ENCODE peak calls at places on chromosome 6, in nine cellular contexts. One of them, this sample, is unnamed. For H3K27me3 and H3K9me3, the result is how much of the 10 kb centered on the place peaks cover.

GRCh38 chr6:142883011-142883410 is 62.0 kb downstream of the HIVEP2 start:
- DNase-seq in adrenal gland: no peak
- DNase-seq in GM23248: peak
- DNase-seq in IMR-90: peak
- DNase-seq in heart right ventricle: no peak
- DNase-seq in CD4-positive, alpha-beta memory T cell: no peak
- DNase-seq in sigmoid colon: no peak
- DNase-seq in CD8-positive, alpha-beta memory T cell: no peak
- DNase-seq in cardiac muscle cell: no peak
- DNase-seq in this sample: no peak

GRCh38 chr6:6891074-6891754 is 216.5 kb upstream of the RREB1 start:
- DNase-seq in adrenal gland: no peak
- DNase-seq in GM23248: no peak
- DNase-seq in IMR-90: no peak
- DNase-seq in heart right ventricle: no peak
- DNase-seq in CD4-positive, alpha-beta memory T cell: no peak
- DNase-seq in sigmoid colon: no peak
- DNase-seq in CD8-positive, alpha-beta memory T cell: no peak
- DNase-seq in cardiac muscle cell: no peak
- DNase-seq in this sample: no peak

GRCh38 chr6:118785601-118786000 is 108.4 kb upstream of the ASF1A start:
- DNase-seq in adrenal gland: no peak
- DNase-seq in GM23248: no peak
- DNase-seq in IMR-90: no peak
- DNase-seq in heart right ventricle: no peak
- DNase-seq in CD4-positive, alpha-beta memory T cell: no peak
- DNase-seq in sigmoid colon: no peak
- DNase-seq in CD8-positive, alpha-beta memory T cell: no peak
- DNase-seq in cardiac muscle cell: no peak
- DNase-seq in this sample: no peak

GRCh38 chr6:36358235-36358915 is 21.7 kb upstream of the BNIP5 start:
- DNase-seq in adrenal gland: no peak
- DNase-seq in GM23248: no peak
- DNase-seq in IMR-90: peak
- DNase-seq in heart right ventricle: no peak
- DNase-seq in CD4-positive, alpha-beta memory T cell: no peak
- DNase-seq in sigmoid colon: no peak
- DNase-seq in CD8-positive, alpha-beta memory T cell: no peak
- DNase-seq in cardiac muscle cell: no peak
- DNase-seq in this sample: no peak

GRCh38 chr6:166078294-166078693 is 89.4 kb downstream of the TBXT start:
- DNase-seq in adrenal gland: no peak
- DNase-seq in GM23248: peak
- DNase-seq in IMR-90: peak
- DNase-seq in heart right ventricle: no peak
- DNase-seq in CD4-positive, alpha-beta memory T cell: no peak
- DNase-seq in sigmoid colon: no peak
- DNase-seq in CD8-positive, alpha-beta memory T cell: no peak
- DNase-seq in cardiac muscle cell: no peak
- DNase-seq in this sample: no peak

GRCh38 chr6:52672422-52673025 is 1.6 kb downstream of the TMEM14A start:
- DNase-seq in adrenal gland: no peak
- DNase-seq in GM23248: peak
- DNase-seq in IMR-90: peak
- DNase-seq in heart right ventricle: no peak
- DNase-seq in CD4-positive, alpha-beta memory T cell: no peak
- DNase-seq in sigmoid colon: no peak
- DNase-seq in CD8-positive, alpha-beta memory T cell: no peak
- DNase-seq in cardiac muscle cell: no peak
- DNase-seq in this sample: no peak

GRCh38 chr6:131728296-131728939 is 17.6 kb upstream of the CTAGE9 start:
- DNase-seq in adrenal gland: no peak
- DNase-seq in GM23248: peak
- DNase-seq in IMR-90: peak
- DNase-seq in heart right ventricle: no peak
- DNase-seq in CD4-positive, alpha-beta memory T cell: no peak
- DNase-seq in sigmoid colon: no peak
- DNase-seq in CD8-positive, alpha-beta memory T cell: no peak
- DNase-seq in cardiac muscle cell: no peak
- DNase-seq in this sample: no peak

GRCh38 chr6:160520043-160520904 is 143.8 kb downstream of the LPA start:
- DNase-seq in adrenal gland: peak
- DNase-seq in GM23248: peak
- DNase-seq in IMR-90: peak
- DNase-seq in heart right ventricle: peak
- DNase-seq in CD4-positive, alpha-beta memory T cell: peak
- DNase-seq in sigmoid colon: peak
- DNase-seq in CD8-positive, alpha-beta memory T cell: peak
- DNase-seq in cardiac muscle cell: peak
- DNase-seq in this sample: peak

GRCh38 chr6:10269814-10270472 is 144.9 kb downstream of the TFAP2A start:
- DNase-seq in adrenal gland: no peak
- DNase-seq in GM23248: peak
- DNase-seq in IMR-90: no peak
- DNase-seq in heart right ventricle: no peak
- DNase-seq in CD4-positive, alpha-beta memory T cell: no peak
- DNase-seq in sigmoid colon: no peak
- DNase-seq in CD8-positive, alpha-beta memory T cell: no peak
- DNase-seq in cardiac muscle cell: no peak
- DNase-seq in this sample: peak

GRCh38 chr6:145633981-145634627 is 101.2 kb downstream of the EPM2A start:
- DNase-seq in adrenal gland: peak
- DNase-seq in GM23248: peak
- DNase-seq in IMR-90: peak
- DNase-seq in heart right ventricle: peak
- DNase-seq in CD4-positive, alpha-beta memory T cell: peak
- DNase-seq in sigmoid colon: peak
- DNase-seq in CD8-positive, alpha-beta memory T cell: peak
- DNase-seq in cardiac muscle cell: peak
- DNase-seq in this sample: peak

GRCh38 chr6:43809417-43810305 is 39.6 kb downstream of the VEGFA start:
- DNase-seq in adrenal gland: no peak
- DNase-seq in GM23248: peak
- DNase-seq in IMR-90: peak
- DNase-seq in heart right ventricle: no peak
- DNase-seq in CD4-positive, alpha-beta memory T cell: no peak
- DNase-seq in sigmoid colon: peak
- DNase-seq in CD8-positive, alpha-beta memory T cell: no peak
- DNase-seq in cardiac muscle cell: no peak
- DNase-seq in this sample: no peak

GRCh38 chr6:47034919-47035318 is 7.2 kb downstream of the ADGRF1 start:
- DNase-seq in adrenal gland: peak
- DNase-seq in GM23248: peak
- DNase-seq in IMR-90: peak
- DNase-seq in heart right ventricle: no peak
- DNase-seq in CD4-positive, alpha-beta memory T cell: no peak
- DNase-seq in sigmoid colon: no peak
- DNase-seq in CD8-positive, alpha-beta memory T cell: no peak
- DNase-seq in cardiac muscle cell: peak
- DNase-seq in this sample: no peak

GRCh38 chr6:72841195-72841594 is 219.3 kb downstream of the KCNQ5 start:
- DNase-seq in adrenal gland: no peak
- DNase-seq in GM23248: no peak
- DNase-seq in IMR-90: no peak
- DNase-seq in heart right ventricle: no peak
- DNase-seq in CD4-positive, alpha-beta memory T cell: no peak
- DNase-seq in sigmoid colon: no peak
- DNase-seq in CD8-positive, alpha-beta memory T cell: no peak
- DNase-seq in cardiac muscle cell: no peak
- DNase-seq in this sample: no peak
- H3K27me3 ChIP-seq in adrenal gland: under half
- H3K27me3 ChIP-seq in GM23248: under half
- H3K27me3 ChIP-seq in IMR-90: under half
- H3K27me3 ChIP-seq in heart right ventricle: under half
- H3K27me3 ChIP-seq in CD4-positive, alpha-beta memory T cell: under half
- H3K27me3 ChIP-seq in sigmoid colon: under half
- H3K27me3 ChIP-seq in CD8-positive, alpha-beta memory T cell: under half
- H3K27me3 ChIP-seq in cardiac muscle cell: under half
- H3K27me3 ChIP-seq in this sample: under half

GRCh38 chr6:117629119-117629518 is 26.8 kb upstream of the GOPC start:
- DNase-seq in adrenal gland: no peak
- DNase-seq in GM23248: no peak
- DNase-seq in IMR-90: no peak
- DNase-seq in heart right ventricle: no peak
- DNase-seq in CD4-positive, alpha-beta memory T cell: no peak
- DNase-seq in sigmoid colon: no peak
- DNase-seq in CD8-positive, alpha-beta memory T cell: no peak
- DNase-seq in cardiac muscle cell: no peak
- DNase-seq in this sample: no peak

GRCh38 chr6:117624869-117625481 is 22.7 kb upstream of the GOPC start:
- DNase-seq in adrenal gland: no peak
- DNase-seq in GM23248: no peak
- DNase-seq in IMR-90: no peak
- DNase-seq in heart right ventricle: no peak
- DNase-seq in CD4-positive, alpha-beta memory T cell: no peak
- DNase-seq in sigmoid colon: no peak
- DNase-seq in CD8-positive, alpha-beta memory T cell: no peak
- DNase-seq in cardiac muscle cell: peak
- DNase-seq in this sample: no peak

GRCh38 chr6:117627533-117627932 is 25.2 kb upstream of the GOPC start:
- DNase-seq in adrenal gland: no peak
- DNase-seq in GM23248: no peak
- DNase-seq in IMR-90: no peak
- DNase-seq in heart right ventricle: no peak
- DNase-seq in CD4-positive, alpha-beta memory T cell: no peak
- DNase-seq in sigmoid colon: no peak
- DNase-seq in CD8-positive, alpha-beta memory T cell: no peak
- DNase-seq in cardiac muscle cell: no peak
- DNase-seq in this sample: no peak
- H3K9me3 ChIP-seq in adrenal gland: under half
- H3K9me3 ChIP-seq in GM23248: under half
- H3K9me3 ChIP-seq in IMR-90: under half
- H3K9me3 ChIP-seq in heart right ventricle: under half
- H3K9me3 ChIP-seq in CD4-positive, alpha-beta memory T cell: under half
- H3K9me3 ChIP-seq in sigmoid colon: under half
- H3K9me3 ChIP-seq in CD8-positive, alpha-beta memory T cell: under half
- H3K9me3 ChIP-seq in cardiac muscle cell: under half
- H3K9me3 ChIP-seq in this sample: under half

DNA sequence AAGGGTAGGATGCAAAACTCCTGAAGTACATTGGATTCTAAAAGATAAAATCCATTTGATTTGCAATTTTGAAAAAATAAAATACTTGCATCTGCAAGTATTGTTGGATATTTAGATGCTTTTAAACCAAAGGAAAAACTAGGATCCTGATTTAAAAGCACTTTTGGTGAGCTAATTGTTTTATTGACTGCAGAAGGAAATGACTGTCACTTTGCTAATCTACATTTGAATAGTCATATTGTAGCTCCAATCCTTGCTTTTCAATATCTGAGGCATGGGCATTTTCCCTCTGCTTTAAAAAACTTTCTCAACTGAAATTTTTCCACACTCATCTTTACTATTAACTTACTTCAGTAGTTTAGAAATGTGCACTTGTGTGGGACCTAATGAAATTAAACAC is 74.1 kb downstream of the TRDN start:
- DNase-seq in adrenal gland: no peak
- DNase-seq in GM23248: no peak
- DNase-seq in IMR-90: no peak
- DNase-seq in heart right ventricle: no peak
- DNase-seq in CD4-positive, alpha-beta memory T cell: no peak
- DNase-seq in sigmoid colon: no peak
- DNase-seq in CD8-positive, alpha-beta memory T cell: no peak
- DNase-seq in cardiac muscle cell: no peak
- DNase-seq in this sample: no peak
- H3K27ac ChIP-seq in adrenal gland: no peak
- H3K27ac ChIP-seq in GM23248: no peak
- H3K27ac ChIP-seq in IMR-90: no peak
- H3K27ac ChIP-seq in heart right ventricle: no peak
- H3K27ac ChIP-seq in CD4-positive, alpha-beta memory T cell: no peak
- H3K27ac ChIP-seq in sigmoid colon: no peak
- H3K27ac ChIP-seq in CD8-positive, alpha-beta memory T cell: no peak
- H3K27ac ChIP-seq in cardiac muscle cell: no peak
- H3K27ac ChIP-seq in this sample: no peak

GRCh38 chr6:121951077-121951476 is 448.4 kb upstream of the HSF2 start:
- DNase-seq in adrenal gland: no peak
- DNase-seq in GM23248: no peak
- DNase-seq in IMR-90: no peak
- DNase-seq in heart right ventricle: no peak
- DNase-seq in CD4-positive, alpha-beta memory T cell: no peak
- DNase-seq in sigmoid colon: no peak
- DNase-seq in CD8-positive, alpha-beta memory T cell: no peak
- DNase-seq in cardiac muscle cell: peak
- DNase-seq in this sample: no peak
- H3K27me3 ChIP-seq in adrenal gland: under half
- H3K27me3 ChIP-seq in GM23248: under half
- H3K27me3 ChIP-seq in IMR-90: under half
- H3K27me3 ChIP-seq in heart right ventricle: under half
- H3K27me3 ChIP-seq in CD4-positive, alpha-beta memory T cell: under half
- H3K27me3 ChIP-seq in sigmoid colon: under half
- H3K27me3 ChIP-seq in CD8-positive, alpha-beta memory T cell: under half
- H3K27me3 ChIP-seq in cardiac muscle cell: under half
- H3K27me3 ChIP-seq in this sample: under half

DNA sequence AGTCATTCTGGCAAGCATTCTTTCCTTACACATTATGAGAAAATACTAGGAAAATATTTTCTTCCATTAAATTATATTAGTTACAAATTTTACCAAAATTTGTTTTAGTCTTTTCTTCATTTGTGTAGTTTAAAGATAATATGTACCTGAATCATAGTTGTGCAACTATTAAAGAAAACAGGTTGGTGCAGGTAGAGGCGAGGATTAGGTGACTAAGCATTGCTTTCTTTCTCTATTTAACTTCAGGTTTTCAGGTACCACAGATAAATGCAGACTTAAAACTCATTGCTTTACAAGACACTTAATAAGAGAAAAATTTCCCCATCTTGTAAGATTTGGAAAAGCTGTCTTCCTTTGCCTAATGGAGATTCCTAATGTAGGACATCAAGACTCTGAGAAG is 1175.5 kb upstream of the ADGRB3 start:
- DNase-seq in adrenal gland: no peak
- DNase-seq in GM23248: no peak
- DNase-seq in IMR-90: no peak
- DNase-seq in heart right ventricle: no peak
- DNase-seq in CD4-positive, alpha-beta memory T cell: no peak
- DNase-seq in sigmoid colon: no peak
- DNase-seq in CD8-positive, alpha-beta memory T cell: no peak
- DNase-seq in cardiac muscle cell: no peak
- DNase-seq in this sample: no peak
- H3K9me3 ChIP-seq in adrenal gland: under half
- H3K9me3 ChIP-seq in GM23248: under half
- H3K9me3 ChIP-seq in IMR-90: under half
- H3K9me3 ChIP-seq in heart right ventricle: under half
- H3K9me3 ChIP-seq in CD4-positive, alpha-beta memory T cell: under half
- H3K9me3 ChIP-seq in sigmoid colon: under half
- H3K9me3 ChIP-seq in CD8-positive, alpha-beta memory T cell: under half
- H3K9me3 ChIP-seq in cardiac muscle cell: under half
- H3K9me3 ChIP-seq in this sample: under half

DNA sequence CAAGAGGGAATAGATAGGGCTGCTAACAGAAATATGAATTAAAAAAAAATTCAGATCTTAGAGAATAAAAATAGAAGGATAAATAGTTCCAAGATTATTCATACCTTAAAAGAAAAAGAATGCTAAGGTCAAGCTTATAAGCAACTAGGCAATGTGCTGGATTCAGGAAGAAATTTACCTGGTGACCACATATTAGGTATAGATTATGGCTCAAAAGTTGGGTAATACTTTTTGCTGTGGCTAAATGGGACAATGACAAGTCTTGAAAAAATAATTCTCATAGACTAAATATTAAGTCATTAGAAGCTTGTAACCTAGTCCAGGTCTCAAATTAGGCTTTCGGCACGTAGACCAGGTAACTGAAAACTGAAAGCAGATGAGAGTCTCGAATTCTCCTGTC is 17.2 kb downstream of the MAP3K5 start:
- DNase-seq in adrenal gland: no peak
- DNase-seq in GM23248: no peak
- DNase-seq in IMR-90: no peak
- DNase-seq in heart right ventricle: no peak
- DNase-seq in CD4-positive, alpha-beta memory T cell: no peak
- DNase-seq in sigmoid colon: no peak
- DNase-seq in CD8-positive, alpha-beta memory T cell: no peak
- DNase-seq in cardiac muscle cell: no peak
- DNase-seq in this sample: no peak
- H3K27ac ChIP-seq in adrenal gland: peak
- H3K27ac ChIP-seq in GM23248: no peak
- H3K27ac ChIP-seq in IMR-90: no peak
- H3K27ac ChIP-seq in heart right ventricle: no peak
- H3K27ac ChIP-seq in CD4-positive, alpha-beta memory T cell: no peak
- H3K27ac ChIP-seq in sigmoid colon: no peak
- H3K27ac ChIP-seq in CD8-positive, alpha-beta memory T cell: no peak
- H3K27ac ChIP-seq in cardiac muscle cell: no peak
- H3K27ac ChIP-seq in this sample: no peak

This sample was measured in MM.1S.